ENCODE peak calls at places on chromosome 13, in five cellular contexts. One of them, this sample, is unnamed.

GRCh38 chr13:46894534-46894906 is 2.3 kb downstream of the HTR2A start:
- DNase-seq in GM12865: no peak
- DNase-seq in BJ: no peak
- DNase-seq in heart right ventricle: no peak
- DNase-seq in kidney epithelial cell: no peak
- DNase-seq in this sample: peak; percentile 29

GRCh38 chr13:42401376-42401775 is 129.4 kb downstream of the AKAP11 start:
- DNase-seq in GM12865: peak; percentile 66
- DNase-seq in BJ: no peak
- DNase-seq in heart right ventricle: no peak
- DNase-seq in kidney epithelial cell: no peak
- DNase-seq in this sample: no peak

GRCh38 chr13:71830736-71831135 is 36.3 kb downstream of the DACH1 start:
- DNase-seq in GM12865: no peak
- DNase-seq in BJ: no peak
- DNase-seq in heart right ventricle: no peak
- DNase-seq in kidney epithelial cell: no peak
- DNase-seq in this sample: no peak

GRCh38 chr13:48560657-48561337 is 27.9 kb upstream of the RCBTB2 start:
- DNase-seq in GM12865: no peak
- DNase-seq in BJ: no peak
- DNase-seq in heart right ventricle: no peak
- DNase-seq in kidney epithelial cell: no peak
- DNase-seq in this sample: no peak

GRCh38 chr13:81686877-81687276 is 1346.0 kb upstream of the SPRY2 start:
- DNase-seq in GM12865: no peak
- DNase-seq in BJ: no peak
- DNase-seq in heart right ventricle: no peak
- DNase-seq in kidney epithelial cell: no peak
- DNase-seq in this sample: no peak

GRCh38 chr13:114082849-114083645 is 49.4 kb downstream of the RASA3 start:
- DNase-seq in GM12865: no peak
- DNase-seq in BJ: no peak
- DNase-seq in heart right ventricle: no peak
- DNase-seq in kidney epithelial cell: no peak
- DNase-seq in this sample: no peak

GRCh38 chr13:97116754-97117153 is 105.4 kb upstream of the MBNL2 start:
- DNase-seq in GM12865: peak; percentile 26
- DNase-seq in BJ: no peak
- DNase-seq in heart right ventricle: peak; percentile 31
- DNase-seq in kidney epithelial cell: no peak
- DNase-seq in this sample: peak; percentile 33

GRCh38 chr13:44340508-44340907 is 33.1 kb upstream of the SERP2 start:
- DNase-seq in GM12865: peak; percentile 50
- DNase-seq in BJ: no peak
- DNase-seq in heart right ventricle: no peak
- DNase-seq in kidney epithelial cell: no peak
- DNase-seq in this sample: no peak

GRCh38 chr13:111183959-111184684 is 69.0 kb downstream of the ARHGEF7 start:
- DNase-seq in GM12865: peak; percentile 69
- DNase-seq in BJ: no peak
- DNase-seq in heart right ventricle: no peak
- DNase-seq in kidney epithelial cell: no peak
- DNase-seq in this sample: no peak

GRCh38 chr13:93226623-93227279 is at the start of gene GPC6:
- DNase-seq in GM12865: no peak
- DNase-seq in BJ: no peak
- DNase-seq in heart right ventricle: no peak
- DNase-seq in kidney epithelial cell: peak; percentile 62
- DNase-seq in this sample: peak; percentile 94

GRCh38 chr13:97855570-97855970 is 97.9 kb upstream of the IPO5 start:
- DNase-seq in GM12865: peak; percentile 56
- DNase-seq in BJ: peak; percentile 40
- DNase-seq in heart right ventricle: peak; percentile 60
- DNase-seq in kidney epithelial cell: peak; percentile 52
- DNase-seq in this sample: peak; percentile 91

GRCh38 chr13:46617885-46618284 is 64.9 kb downstream of the LRCH1 start:
- DNase-seq in GM12865: no peak
- DNase-seq in BJ: no peak
- DNase-seq in heart right ventricle: no peak
- DNase-seq in kidney epithelial cell: no peak
- DNase-seq in this sample: no peak

GRCh38 chr13:80245162-80245733 is 95.7 kb downstream of the SPRY2 start:
- DNase-seq in GM12865: no peak
- DNase-seq in BJ: no peak
- DNase-seq in heart right ventricle: no peak
- DNase-seq in kidney epithelial cell: no peak
- DNase-seq in this sample: no peak

GRCh38 chr13:110232756-110233155 is 74.2 kb downstream of the COL4A1 start:
- DNase-seq in GM12865: no peak
- DNase-seq in BJ: no peak
- DNase-seq in heart right ventricle: peak; percentile 54
- DNase-seq in kidney epithelial cell: no peak
- DNase-seq in this sample: peak; percentile 62

GRCh38 chr13:38090913-38091312 is 221.3 kb upstream of the TRPC4 start:
- DNase-seq in GM12865: no peak
- DNase-seq in BJ: no peak
- DNase-seq in heart right ventricle: no peak
- DNase-seq in kidney epithelial cell: no peak
- DNase-seq in this sample: no peak

DNA sequence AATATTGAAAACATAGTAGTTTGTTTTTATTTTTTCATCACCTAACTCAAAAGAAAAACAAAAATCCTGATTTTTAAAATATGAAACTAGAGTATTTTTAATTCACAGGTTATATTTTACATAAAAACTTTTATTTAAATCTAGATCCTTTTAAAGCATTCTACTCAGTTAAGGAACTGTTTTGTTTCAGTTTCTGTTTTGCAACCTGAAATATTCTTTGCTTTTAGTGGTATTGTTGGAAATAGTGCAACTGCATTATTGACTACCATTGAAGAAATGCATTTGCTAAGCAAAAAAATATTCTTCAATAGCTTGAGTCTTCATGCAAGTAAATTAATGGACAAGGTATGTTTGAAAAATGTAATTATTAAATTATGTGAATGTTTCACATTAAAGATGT is 43.8 kb downstream of the COG6 start:
- DNase-seq in GM12865: no peak
- DNase-seq in BJ: no peak
- DNase-seq in heart right ventricle: no peak
- DNase-seq in kidney epithelial cell: no peak
- DNase-seq in this sample: no peak
- H3K4me3 ChIP-seq in GM12865: no peak overlapping the region
- H3K4me3 ChIP-seq in BJ: no peak overlapping the region
- H3K4me3 ChIP-seq in heart right ventricle: no peak overlapping the region
- H3K4me3 ChIP-seq in kidney epithelial cell: no peak overlapping the region
- H3K4me3 ChIP-seq in this sample: no peak overlapping the region

GRCh38 chr13:30690282-30691188 is 44.8 kb upstream of the ALOX5AP start:
- DNase-seq in GM12865: peak; percentile 63
- DNase-seq in BJ: peak; percentile 83
- DNase-seq in heart right ventricle: peak; percentile 42
- DNase-seq in kidney epithelial cell: peak; percentile 25
- DNase-seq in this sample: peak; percentile 97

GRCh38 chr13:30685320-30685859 is 50.0 kb upstream of the ALOX5AP start:
- DNase-seq in GM12865: no peak
- DNase-seq in BJ: no peak
- DNase-seq in heart right ventricle: no peak
- DNase-seq in kidney epithelial cell: no peak
- DNase-seq in this sample: no peak

GRCh38 chr13:30692108-30692507 is 43.2 kb upstream of the ALOX5AP start:
- DNase-seq in GM12865: no peak
- DNase-seq in BJ: no peak
- DNase-seq in heart right ventricle: no peak
- DNase-seq in kidney epithelial cell: no peak
- DNase-seq in this sample: no peak

GRCh38 chr13:30685987-30686386 is 49.4 kb upstream of the ALOX5AP start:
- DNase-seq in GM12865: no peak
- DNase-seq in BJ: no peak
- DNase-seq in heart right ventricle: no peak
- DNase-seq in kidney epithelial cell: no peak
- DNase-seq in this sample: no peak

DNA sequence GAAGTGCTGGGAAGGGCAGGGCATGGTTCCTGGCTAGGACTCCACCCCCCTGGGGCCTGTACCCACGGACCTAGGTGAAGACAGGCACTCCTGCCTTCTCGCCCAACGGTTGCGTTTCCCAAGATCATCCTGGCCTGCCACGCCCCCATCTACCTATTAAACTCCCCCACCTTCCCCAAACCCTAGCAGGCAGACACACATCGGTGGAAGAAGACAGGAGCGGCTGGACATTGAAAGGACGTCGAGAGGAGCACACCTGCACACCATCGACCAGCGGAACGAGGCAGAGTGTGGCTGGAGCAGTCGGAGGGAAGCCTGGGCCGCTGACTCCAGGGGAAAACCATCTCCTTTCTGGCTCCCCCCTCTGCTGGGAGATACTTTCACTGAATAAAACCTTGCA is 45.6 kb upstream of the ALOX5AP start:
- DNase-seq in GM12865: no peak
- DNase-seq in BJ: no peak
- DNase-seq in heart right ventricle: no peak
- DNase-seq in kidney epithelial cell: no peak
- DNase-seq in this sample: no peak
- H3K4me3 ChIP-seq in GM12865: no peak overlapping the region
- H3K4me3 ChIP-seq in BJ: peak overlapping the region; percentile 43
- H3K4me3 ChIP-seq in heart right ventricle: no peak overlapping the region
- H3K4me3 ChIP-seq in kidney epithelial cell: no peak overlapping the region
- H3K4me3 ChIP-seq in this sample: peak overlapping the region; percentile 77

DNA sequence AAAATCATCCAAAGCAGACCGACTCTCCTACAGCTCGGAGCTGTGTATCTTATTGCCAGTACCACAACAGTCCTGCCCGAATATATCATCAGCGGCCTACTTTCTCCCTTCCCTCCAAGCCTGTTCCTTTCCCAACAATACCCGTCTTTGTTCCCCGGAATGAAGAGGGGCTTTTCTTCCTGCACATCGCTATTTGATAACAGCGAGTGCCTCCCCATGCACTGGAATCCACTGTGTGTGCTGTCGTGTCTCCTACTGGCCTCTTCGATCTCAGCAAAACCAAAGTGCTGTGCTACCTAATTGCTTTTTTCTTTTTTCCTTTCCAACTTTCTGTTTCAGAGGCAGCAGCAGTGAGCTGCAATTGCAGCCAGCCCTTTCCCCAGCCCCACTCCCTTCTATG is 43.5 kb downstream of the EFNB2 start:
- DNase-seq in GM12865: no peak
- DNase-seq in BJ: no peak
- DNase-seq in heart right ventricle: no peak
- DNase-seq in kidney epithelial cell: no peak
- DNase-seq in this sample: no peak
- H3K4me3 ChIP-seq in GM12865: no peak overlapping the region
- H3K4me3 ChIP-seq in BJ: no peak overlapping the region
- H3K4me3 ChIP-seq in heart right ventricle: peak overlapping the region; percentile 2
- H3K4me3 ChIP-seq in kidney epithelial cell: no peak overlapping the region
- H3K4me3 ChIP-seq in this sample: no peak overlapping the region

DNA sequence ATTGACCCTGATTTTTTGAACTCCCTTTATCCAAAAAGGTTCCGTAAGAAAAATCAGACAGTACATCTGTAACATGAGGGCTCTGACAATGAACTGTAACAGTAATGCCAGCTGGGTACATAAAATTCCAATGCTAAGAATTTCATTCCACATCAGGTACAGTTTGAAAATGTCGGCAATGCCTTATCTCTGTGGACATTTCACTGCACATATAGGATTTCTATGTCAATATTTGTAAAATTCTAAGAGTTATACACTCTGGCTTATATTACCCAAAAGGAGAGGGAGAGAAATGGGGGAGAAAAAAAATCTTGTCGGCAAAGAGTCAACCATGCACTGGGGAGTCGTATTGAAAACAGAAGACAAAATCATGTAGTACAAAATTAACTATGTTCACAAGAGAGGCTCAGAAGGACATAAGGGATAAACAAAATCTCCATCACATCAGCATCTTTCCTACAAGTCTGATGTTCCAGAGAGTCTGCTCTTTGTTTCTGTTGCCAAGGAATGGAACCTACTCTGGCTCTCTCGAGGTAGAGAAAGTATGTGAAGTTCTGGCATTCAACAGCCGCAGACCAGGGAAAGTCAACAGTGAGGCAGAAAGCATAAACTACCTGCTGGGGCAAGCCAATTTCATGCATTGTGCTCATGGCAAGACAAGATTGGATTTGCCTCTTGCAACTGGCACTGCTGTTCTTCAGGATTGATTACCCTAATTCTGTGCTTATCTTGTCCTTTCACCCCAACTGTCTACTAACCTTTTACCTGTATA is 72.3 kb downstream of the STARD13 start:
- DNase-seq in GM12865: no peak
- DNase-seq in BJ: no peak
- DNase-seq in heart right ventricle: no peak
- DNase-seq in kidney epithelial cell: no peak
- DNase-seq in this sample: no peak
- H3K4me3 ChIP-seq in GM12865: no peak overlapping the region
- H3K4me3 ChIP-seq in BJ: no peak overlapping the region
- H3K4me3 ChIP-seq in heart right ventricle: no peak overlapping the region
- H3K4me3 ChIP-seq in kidney epithelial cell: no peak overlapping the region
- H3K4me3 ChIP-seq in this sample: no peak overlapping the region

This sample was measured in AG10803.